ENCODE peak calls at places on chromosomes 4 and X, in seven cellular contexts. D is CD8-positive, alpha-beta T cell; U is CD8-positive, alpha-beta memory T cell; Z is activated T-cell treated with anti-CD3 and anti-CD28 coated beads, Interleukin-2, amount 50 U/mL, for 72 hours; X is NCI-H1694 treated with DMSO at 0.1 percent for 48 hours; P is naive thymus-derived CD4-positive, alpha-beta T cell; M is progenitor cell of endocrine pancreas. A is an unnamed sample.

GRCh38 chr4:100811046-100811445 is 293.2 kb upstream of the EMCN start:
- DNase-seq in M (no peak), D (no peak), U (no peak), P (no peak), X (no peak), Z (no peak), A (no peak)

GRCh38 chrX:100829730-100830129 is 9.5 kb downstream of the CSTF2 start:
- DNase-seq in X (no peak), P (no peak), U (no peak), Z (peak), M (no peak), D (no peak), A (no peak)

GRCh38 chr4:150217804-150218203 is 139.6 kb downstream of the DCLK2 start:
- DNase-seq in X (no peak), U (no peak), D (no peak), P (no peak), Z (no peak), M (no peak), A (no peak)

GRCh38 chr4:81913427-81913878 is 441.7 kb upstream of the RASGEF1B start:
- DNase-seq in D (peak), X (peak), M (peak), P (peak), Z (peak), U (peak), A (peak)

GRCh38 chr4:41102360-41103092 is 111.8 kb downstream of the APBB2 start:
- DNase-seq in Z (no peak), X (no peak), M (no peak), P (no peak), D (no peak), U (no peak), A (no peak)

GRCh38 chrX:105533951-105534350 is 288.4 kb upstream of the NRK start:
- DNase-seq in U (no peak), P (no peak), D (no peak), X (no peak), Z (no peak), M (no peak), A (no peak)

GRCh38 chr4:120709986-120710385 is 212.5 kb downstream of the PRDM5 start:
- DNase-seq in U (no peak), D (no peak), P (no peak), X (no peak), Z (no peak), M (no peak), A (no peak)

GRCh38 chr4:103008875-103009729 is 10.4 kb downstream of the SLC9B1 start:
- DNase-seq in U (peak), D (peak), M (no peak), Z (peak), P (peak), X (peak), A (no peak)

GRCh38 chrX:114959729-114960128 is 57.7 kb downstream of the IL13RA2 start:
- DNase-seq in D (no peak), P (no peak), U (no peak), M (no peak), Z (no peak), X (no peak), A (no peak)

GRCh38 chr4:80017125-80017854 is 55.7 kb downstream of the ANTXR2 start:
- DNase-seq in D (no peak), M (no peak), P (no peak), Z (no peak), U (no peak), X (no peak), A (no peak)

GRCh38 chr4:148415500-148415899 is 26.7 kb downstream of the NR3C2 start:
- DNase-seq in P (no peak), D (no peak), M (no peak), U (no peak), Z (no peak), X (no peak), A (no peak)

GRCh38 chr4:25769251-25769650 is 93.5 kb downstream of the SEL1L3 start:
- DNase-seq in X (no peak), Z (no peak), M (no peak), D (no peak), U (no peak), P (no peak), A (no peak)

GRCh38 chr4:44121210-44121609 is 327.4 kb downstream of the KCTD8 start:
- DNase-seq in M (no peak), D (no peak), Z (no peak), P (no peak), X (no peak), U (no peak), A (no peak)

GRCh38 chrX:119325456-119325855 is 73.7 kb upstream of the SLC25A43 start:
- DNase-seq in X (no peak), P (no peak), D (no peak), M (no peak), Z (no peak), U (no peak), A (no peak)

A was measured in ecto neural progenitor cell.